ENCODE peak calls at places on chromosome 16, in seven cellular contexts. One of them, this sample, is unnamed. For H3K9me3, the result is how much of the 10 kb centered on the place peaks cover.

GRCh38 chr16:84143784-84144199 is 1.2 kb downstream of the HSDL1 start:
- DNase-seq in transverse colon: no peak
- DNase-seq in heart left ventricle: no peak
- DNase-seq in adrenal gland: peak
- DNase-seq in tibial nerve: no peak
- DNase-seq in A549: no peak
- DNase-seq in ovary: no peak
- DNase-seq in this sample: no peak

GRCh38 chr16:68746951-68747350 is 9.9 kb downstream of the CDH1 start:
- DNase-seq in heart left ventricle: no peak
- DNase-seq in transverse colon: no peak
- DNase-seq in A549: no peak
- DNase-seq in adrenal gland: no peak
- DNase-seq in tibial nerve: no peak
- DNase-seq in ovary: no peak
- DNase-seq in this sample: no peak

GRCh38 chr16:68288252-68288650 is 22.5 kb downstream of the SLC7A6OS start:
- DNase-seq in A549: no peak
- DNase-seq in tibial nerve: no peak
- DNase-seq in ovary: no peak
- DNase-seq in heart left ventricle: no peak
- DNase-seq in transverse colon: no peak
- DNase-seq in adrenal gland: no peak
- DNase-seq in this sample: no peak

GRCh38 chr16:6977906-6978305 is 354.7 kb upstream of the RBFOX1 start:
- DNase-seq in adrenal gland: no peak
- DNase-seq in ovary: no peak
- DNase-seq in tibial nerve: no peak
- DNase-seq in heart left ventricle: no peak
- DNase-seq in A549: no peak
- DNase-seq in transverse colon: no peak
- DNase-seq in this sample: no peak

GRCh38 chr16:81987706-81988105 is 23.6 kb downstream of the SDR42E1 start:
- DNase-seq in ovary: no peak
- DNase-seq in tibial nerve: no peak
- DNase-seq in A549: no peak
- DNase-seq in adrenal gland: no peak
- DNase-seq in transverse colon: peak
- DNase-seq in heart left ventricle: no peak
- DNase-seq in this sample: no peak

GRCh38 chr16:878886-879285 is 78.4 kb upstream of the GNG13 start:
- DNase-seq in ovary: no peak
- DNase-seq in adrenal gland: no peak
- DNase-seq in A549: no peak
- DNase-seq in tibial nerve: no peak
- DNase-seq in transverse colon: no peak
- DNase-seq in heart left ventricle: no peak
- DNase-seq in this sample: no peak

GRCh38 chr16:53925011-53925410 is 221.1 kb downstream of the FTO start:
- DNase-seq in transverse colon: no peak
- DNase-seq in ovary: no peak
- DNase-seq in adrenal gland: no peak
- DNase-seq in A549: no peak
- DNase-seq in heart left ventricle: no peak
- DNase-seq in tibial nerve: no peak
- DNase-seq in this sample: no peak

GRCh38 chr16:53502331-53503269 is at the start of gene AKTIP:
- DNase-seq in adrenal gland: peak
- DNase-seq in ovary: peak
- DNase-seq in A549: no peak
- DNase-seq in transverse colon: peak
- DNase-seq in heart left ventricle: no peak
- DNase-seq in tibial nerve: no peak
- DNase-seq in this sample: peak

GRCh38 chr16:10266809-10267208 is 84.6 kb upstream of the GRIN2A start:
- DNase-seq in adrenal gland: no peak
- DNase-seq in tibial nerve: no peak
- DNase-seq in ovary: no peak
- DNase-seq in A549: no peak
- DNase-seq in transverse colon: no peak
- DNase-seq in heart left ventricle: no peak
- DNase-seq in this sample: no peak

GRCh38 chr16:77788196-77789084 is at the start of gene VAT1L:
- DNase-seq in transverse colon: no peak
- DNase-seq in ovary: no peak
- DNase-seq in tibial nerve: no peak
- DNase-seq in heart left ventricle: peak
- DNase-seq in adrenal gland: peak
- DNase-seq in A549: peak
- DNase-seq in this sample: peak

GRCh38 chr16:88705746-88706287 is 391 bp downstream of the RNF166 start:
- DNase-seq in adrenal gland: no peak
- DNase-seq in A549: no peak
- DNase-seq in heart left ventricle: no peak
- DNase-seq in transverse colon: peak
- DNase-seq in tibial nerve: no peak
- DNase-seq in ovary: no peak
- DNase-seq in this sample: no peak

GRCh38 chr16:23903001-23903414 is 67.2 kb downstream of the PRKCB start:
- DNase-seq in adrenal gland: no peak
- DNase-seq in A549: peak
- DNase-seq in heart left ventricle: no peak
- DNase-seq in transverse colon: no peak
- DNase-seq in tibial nerve: no peak
- DNase-seq in ovary: no peak
- DNase-seq in this sample: no peak

GRCh38 chr16:89266521-89267134 is 49.1 kb downstream of the ZNF778 start:
- DNase-seq in tibial nerve: no peak
- DNase-seq in heart left ventricle: no peak
- DNase-seq in adrenal gland: no peak
- DNase-seq in ovary: peak
- DNase-seq in A549: no peak
- DNase-seq in transverse colon: no peak
- DNase-seq in this sample: no peak

GRCh38 chr16:8493885-8494487 is 96.3 kb downstream of the TMEM114 start:
- DNase-seq in heart left ventricle: no peak
- DNase-seq in transverse colon: no peak
- DNase-seq in adrenal gland: no peak
- DNase-seq in tibial nerve: no peak
- DNase-seq in ovary: no peak
- DNase-seq in A549: peak
- DNase-seq in this sample: no peak

GRCh38 chr16:49821614-49822282 is 34.2 kb downstream of the ZNF423 start:
- DNase-seq in tibial nerve: no peak
- DNase-seq in adrenal gland: no peak
- DNase-seq in ovary: no peak
- DNase-seq in transverse colon: no peak
- DNase-seq in A549: no peak
- DNase-seq in heart left ventricle: no peak
- DNase-seq in this sample: no peak

GRCh38 chr16:88527186-88527936 is 42.8 kb upstream of the ZC3H18 start:
- DNase-seq in ovary: peak
- DNase-seq in heart left ventricle: peak
- DNase-seq in tibial nerve: peak
- DNase-seq in transverse colon: peak
- DNase-seq in A549: peak
- DNase-seq in adrenal gland: peak
- DNase-seq in this sample: peak

GRCh38 chr16:24611310-24611709 is 71.9 kb downstream of the RBBP6 start:
- DNase-seq in heart left ventricle: no peak
- DNase-seq in transverse colon: no peak
- DNase-seq in adrenal gland: no peak
- DNase-seq in ovary: no peak
- DNase-seq in A549: no peak
- DNase-seq in tibial nerve: no peak
- DNase-seq in this sample: no peak

GRCh38 chr16:54107803-54108202 is 178.8 kb downstream of the IRX3 start:
- DNase-seq in heart left ventricle: no peak
- DNase-seq in transverse colon: no peak
- DNase-seq in A549: no peak
- DNase-seq in tibial nerve: no peak
- DNase-seq in adrenal gland: no peak
- DNase-seq in ovary: no peak
- DNase-seq in this sample: no peak

GRCh38 chr16:4639899-4640509 is 15.4 kb downstream of the MGRN1 start:
- DNase-seq in A549: no peak
- DNase-seq in adrenal gland: peak
- DNase-seq in transverse colon: no peak
- DNase-seq in ovary: no peak
- DNase-seq in tibial nerve: no peak
- DNase-seq in heart left ventricle: no peak
- DNase-seq in this sample: no peak

GRCh38 chr16:1466968-1467521 is 7.8 kb downstream of the CLCN7 start:
- DNase-seq in heart left ventricle: peak
- DNase-seq in adrenal gland: peak
- DNase-seq in tibial nerve: no peak
- DNase-seq in transverse colon: no peak
- DNase-seq in A549: peak
- DNase-seq in ovary: no peak
- DNase-seq in this sample: no peak

GRCh38 chr16:59330030-59330670 is 596.0 kb upstream of the GOT2 start:
- DNase-seq in ovary: no peak
- DNase-seq in transverse colon: no peak
- DNase-seq in adrenal gland: no peak
- DNase-seq in heart left ventricle: no peak
- DNase-seq in A549: no peak
- DNase-seq in tibial nerve: no peak
- DNase-seq in this sample: no peak

GRCh38 chr16:23434380-23434779 is 18.6 kb downstream of the COG7 start:
- DNase-seq in ovary: no peak
- DNase-seq in heart left ventricle: no peak
- DNase-seq in adrenal gland: no peak
- DNase-seq in transverse colon: no peak
- DNase-seq in A549: peak
- DNase-seq in tibial nerve: no peak
- DNase-seq in this sample: no peak

GRCh38 chr16:85571563-85571812 is 41.6 kb upstream of the GSE1 start:
- DNase-seq in tibial nerve: no peak
- DNase-seq in ovary: no peak
- DNase-seq in transverse colon: no peak
- DNase-seq in heart left ventricle: no peak
- DNase-seq in A549: no peak
- DNase-seq in adrenal gland: no peak
- DNase-seq in this sample: no peak

GRCh38 chr16:85571813-85572619 is 41.1 kb upstream of the GSE1 start:
- DNase-seq in A549: no peak
- DNase-seq in adrenal gland: no peak
- DNase-seq in ovary: no peak
- DNase-seq in heart left ventricle: peak
- DNase-seq in tibial nerve: no peak
- DNase-seq in transverse colon: peak
- DNase-seq in this sample: no peak

GRCh38 chr16:85569615-85570212 is 43.4 kb upstream of the GSE1 start:
- DNase-seq in transverse colon: peak
- DNase-seq in adrenal gland: peak
- DNase-seq in ovary: no peak
- DNase-seq in A549: no peak
- DNase-seq in tibial nerve: no peak
- DNase-seq in heart left ventricle: no peak
- DNase-seq in this sample: peak

GRCh38 chr16:85570213-85570734 is 42.8 kb upstream of the GSE1 start:
- DNase-seq in heart left ventricle: no peak
- DNase-seq in A549: no peak
- DNase-seq in adrenal gland: no peak
- DNase-seq in transverse colon: no peak
- DNase-seq in ovary: no peak
- DNase-seq in tibial nerve: no peak
- DNase-seq in this sample: no peak

GRCh38 chr16:85570735-85571562 is 42.2 kb upstream of the GSE1 start:
- DNase-seq in ovary: no peak
- DNase-seq in adrenal gland: peak
- DNase-seq in tibial nerve: no peak
- DNase-seq in transverse colon: peak
- DNase-seq in A549: no peak
- DNase-seq in heart left ventricle: peak
- DNase-seq in this sample: peak
- TF ChIP-seq POLR2A in ovary: no peak
- TF ChIP-seq POLR2A in adrenal gland: no peak
- TF ChIP-seq POLR2A in tibial nerve: no peak
- TF ChIP-seq POLR2A in transverse colon: no peak
- TF ChIP-seq POLR2A in A549: no peak
- TF ChIP-seq POLR2A in heart left ventricle: no peak
- TF ChIP-seq POLR2A in this sample: no peak

GRCh38 chr16:87033021-87033471 is 284.1 kb downstream of the C16orf95 start:
- DNase-seq in heart left ventricle: no peak
- DNase-seq in ovary: no peak
- DNase-seq in A549: no peak
- DNase-seq in tibial nerve: no peak
- DNase-seq in adrenal gland: no peak
- DNase-seq in transverse colon: no peak
- DNase-seq in this sample: no peak
- H3K9me3 ChIP-seq in heart left ventricle: under half
- H3K9me3 ChIP-seq in ovary: under half
- H3K9me3 ChIP-seq in A549: under half
- H3K9me3 ChIP-seq in tibial nerve: under half
- H3K9me3 ChIP-seq in adrenal gland: under half
- H3K9me3 ChIP-seq in transverse colon: under half
- H3K9me3 ChIP-seq in this sample: under half

DNA sequence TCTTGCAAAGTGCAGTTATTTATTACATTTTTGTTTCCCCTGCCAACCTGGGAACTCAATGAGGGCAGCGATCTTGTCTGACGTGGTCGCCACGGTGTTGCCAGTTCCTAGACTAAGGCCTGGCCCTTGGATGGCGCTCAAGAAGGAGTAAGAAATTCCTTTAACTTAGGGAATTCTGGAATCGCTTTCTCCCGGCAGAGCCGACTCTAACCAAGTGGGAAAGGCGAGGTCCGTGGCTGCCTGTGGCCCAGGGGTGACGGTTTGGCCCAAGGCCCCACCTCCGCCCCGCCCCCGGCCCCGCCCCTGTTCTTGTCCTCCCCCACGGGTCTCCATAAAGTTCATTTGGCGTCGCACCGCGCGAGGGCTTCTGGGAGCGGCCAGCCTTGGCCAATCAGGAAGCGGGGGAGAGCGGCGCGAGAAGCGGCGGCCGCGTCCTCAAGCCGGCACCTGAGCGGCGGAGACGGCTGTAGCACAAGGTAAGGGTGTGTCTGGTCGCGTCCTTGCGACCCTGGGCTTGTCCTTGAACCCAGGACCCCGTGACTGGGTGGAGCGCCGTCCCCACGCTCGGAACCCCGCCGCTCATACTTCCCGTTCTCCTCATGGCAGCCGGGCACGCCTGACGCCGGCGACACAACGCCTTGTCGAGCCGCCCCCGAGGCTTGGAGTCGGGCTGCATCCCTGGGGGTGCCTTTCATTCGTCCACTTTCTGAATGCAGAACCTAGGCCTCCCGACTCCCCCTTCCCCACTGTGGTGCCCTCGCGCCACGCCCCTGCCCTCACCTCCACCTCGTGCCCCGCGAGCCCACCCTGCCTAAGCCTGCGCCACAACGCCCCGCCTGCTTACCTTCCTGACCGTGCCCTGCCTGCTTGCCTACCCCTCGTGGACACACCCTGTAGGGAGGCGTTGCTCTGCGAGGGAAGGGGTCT is at the start of gene NUP93:
- DNase-seq in adrenal gland: peak
- DNase-seq in ovary: peak
- DNase-seq in A549: peak
- DNase-seq in transverse colon: peak
- DNase-seq in heart left ventricle: peak
- DNase-seq in tibial nerve: peak
- DNase-seq in this sample: peak
- TF ChIP-seq POLR2A in adrenal gland: peak
- TF ChIP-seq POLR2A in ovary: no peak
- TF ChIP-seq POLR2A in A549: peak
- TF ChIP-seq POLR2A in transverse colon: peak
- TF ChIP-seq POLR2A in heart left ventricle: peak
- TF ChIP-seq POLR2A in tibial nerve: no peak
- TF ChIP-seq POLR2A in this sample: no peak

GRCh38 chr16:72715267-72715666 is 332.7 kb downstream of the ZFHX3 start:
- DNase-seq in tibial nerve: no peak
- DNase-seq in heart left ventricle: no peak
- DNase-seq in ovary: no peak
- DNase-seq in adrenal gland: no peak
- DNase-seq in transverse colon: no peak
- DNase-seq in A549: no peak
- DNase-seq in this sample: no peak
- H3K9me3 ChIP-seq in tibial nerve: under half
- H3K9me3 ChIP-seq in heart left ventricle: under half
- H3K9me3 ChIP-seq in ovary: under half
- H3K9me3 ChIP-seq in adrenal gland: under half
- H3K9me3 ChIP-seq in transverse colon: under half
- H3K9me3 ChIP-seq in A549: under half
- H3K9me3 ChIP-seq in this sample: under half

This sample was measured in testis.